ENCODE peak calls at places on chromosomes 13 and 19, in four cellular contexts. D, Y, G and H are unnamed samples.

GRCh38 chr19:58010507-58010906 is 7.9 kb upstream of the ZNF606 start:
- DNase-seq in D (no peak), Y (no peak), G (peak), H (no peak)

GRCh38 chr19:32202244-32202643 is 143.2 kb upstream of the ZNF507 start:
- DNase-seq in D (no peak), Y (no peak), G (no peak), H (no peak)

GRCh38 chr13:26482451-26483197 is 74.9 kb upstream of the WASF3 start:
- DNase-seq in D (peak), Y (peak), G (peak), H (peak)

GRCh38 chr19:2983351-2984195 is 6.2 kb downstream of the TLE6 start:
- DNase-seq in D (no peak), Y (peak), G (peak), H (peak)

GRCh38 chr19:32407004-32407992 is 1.7 kb downstream of the DPY19L3 start:
- DNase-seq in D (no peak), Y (peak), G (peak), H (peak)

GRCh38 chr13:24032674-24033073 is 127.8 kb upstream of the SPATA13 start:
- DNase-seq in D (no peak), Y (no peak), G (no peak), H (no peak)

GRCh38 chr19:3857449-3858003 is 11.3 kb downstream of the ZFR2 start:
- DNase-seq in D (no peak), Y (no peak), G (peak), H (no peak)

GRCh38 chr19:10286803-10287737 is at the start of gene ICAM4:
- DNase-seq in D (no peak), Y (peak), G (peak), H (no peak)

GRCh38 chr13:110782185-110782584 is 68.7 kb downstream of the ING1 start:
- DNase-seq in D (no peak), Y (no peak), G (no peak), H (no peak)

GRCh38 chr13:102299366-102299765 is 102.5 kb downstream of the FGF14 start:
- DNase-seq in D (no peak), Y (no peak), G (no peak), H (no peak)

GRCh38 chr13:21674271-21675009 is 3.6 kb downstream of the FGF9 start:
- DNase-seq in D (no peak), Y (peak), G (peak), H (peak)

GRCh38 chr13:19984430-19985218 is 26.1 kb downstream of the ZMYM2 start:
- DNase-seq in D (no peak), Y (peak), G (peak), H (peak)

GRCh38 chr19:42546831-42547500 is 18.7 kb upstream of the CEACAM1 start:
- DNase-seq in D (no peak), Y (no peak), G (no peak), H (no peak)

GRCh38 chr19:782195-783043 is 14.8 kb upstream of the PTBP1 start:
- DNase-seq in D (no peak), Y (peak), G (peak), H (peak)

GRCh38 chr19:49847731-49848696 is 2.9 kb upstream of the PTOV1 start:
- DNase-seq in D (no peak), Y (peak), G (peak), H (peak)

GRCh38 chr19:17469092-17469370 is 1.3 kb upstream of the SLC27A1 start:
- DNase-seq in D (no peak), Y (no peak), G (peak), H (no peak)

GRCh38 chr13:90287521-90287920 is 1060.0 kb upstream of the MIR17HG start:
- DNase-seq in D (no peak), Y (no peak), G (no peak), H (no peak)

GRCh38 chr19:1471514-1472107 is 7.4 kb downstream of the C19orf25 start:
- DNase-seq in D (no peak), Y (no peak), G (peak), H (peak)

GRCh38 chr13:19680751-19681150 is 47.3 kb downstream of the MPHOSPH8 start:
- DNase-seq in D (no peak), Y (no peak), G (no peak), H (no peak)

GRCh38 chr13:76035711-76036110 is 399.6 kb downstream of the LMO7 start:
- DNase-seq in D (no peak), Y (peak), G (no peak), H (no peak)

GRCh38 chr13:113906566-113906965 is 42.7 kb upstream of the GAS6 start:
- DNase-seq in D (no peak), Y (no peak), G (no peak), H (peak)

GRCh38 chr13:84844473-84844872 is 954.7 kb downstream of the SLITRK6 start:
- DNase-seq in D (no peak), Y (no peak), G (no peak), H (no peak)

GRCh38 chr19:8569066-8569761 is 8.0 kb downstream of the MYO1F start:
- DNase-seq in D (no peak), Y (peak), G (peak), H (peak)

GRCh38 chr13:91804724-91805123 is 406.3 kb downstream of the GPC5 start:
- DNase-seq in D (no peak), Y (no peak), G (no peak), H (no peak)

GRCh38 chr19:45901432-45901903 is 945 bp downstream of the MYPOP start:
- DNase-seq in D (no peak), Y (peak), G (peak), H (peak)

GRCh38 chr13:93169980-93170379 is 56.6 kb upstream of the GPC6 start:
- DNase-seq in D (no peak), Y (peak), G (peak), H (peak)

GRCh38 chr13:67438465-67438864 is 208.3 kb upstream of the PCDH9 start:
- DNase-seq in D (no peak), Y (no peak), G (no peak), H (no peak)

GRCh38 chr19:41350735-41351338 is 2.9 kb downstream of the TGFB1 start:
- DNase-seq in D (no peak), Y (no peak), G (peak), H (no peak)

GRCh38 chr13:50222569-50223332 is 207.5 kb downstream of the KCNRG start:
- DNase-seq in D (no peak), Y (peak), G (peak), H (peak)

GRCh38 chr13:27012482-27013197 is 159.0 kb downstream of the USP12 start:
- DNase-seq in D (no peak), Y (peak), G (peak), H (peak)